ENCODE peak calls at places on chromosome 12, in five cellular contexts. X is psoas muscle, Z is GM23338, N is K562, T is cardiac fibroblast. U is an unnamed sample.

GRCh38 chr12:7439579-7440505 is 4.1 kb downstream of the CD163L1 start:
- DNase-seq in Z (peak), X (peak), T (peak), N (peak), U (peak)

GRCh38 chr12:117234441-117234840 is 44.2 kb upstream of the FBXO21 start:
- DNase-seq in T (no peak), N (no peak), Z (no peak), X (no peak), U (no peak)

GRCh38 chr12:58916891-58917570 is 3.3 kb downstream of the LRIG3 start:
- DNase-seq in Z (no peak), X (no peak), T (peak), N (no peak), U (peak)

GRCh38 chr12:68745376-68745903 is 536 bp upstream of the SLC35E3 start:
- DNase-seq in T (no peak), N (no peak), X (no peak), Z (no peak), U (no peak)

GRCh38 chr12:64006211-64006610 is 161.7 kb downstream of the SRGAP1 start:
- DNase-seq in T (peak), X (no peak), Z (no peak), N (no peak), U (peak)

GRCh38 chr12:52203126-52203921 is 11.5 kb upstream of the KRT80 start:
- DNase-seq in Z (no peak), X (peak), N (peak), T (peak), U (peak)

GRCh38 chr12:46964496-46965098 is 114.8 kb upstream of the PCED1B start:
- DNase-seq in T (peak), X (no peak), N (no peak), Z (peak), U (peak)

GRCh38 chr12:108495054-108495453 is 20.0 kb upstream of the FICD start:
- DNase-seq in T (peak), Z (peak), N (peak), X (no peak), U (peak)

GRCh38 chr12:78448692-78449091 is 415.9 kb upstream of the SYT1 start:
- DNase-seq in N (no peak), Z (no peak), X (no peak), T (no peak), U (no peak)

GRCh38 chr12:3185260-3185870 is 108.2 kb downstream of the TSPAN9 start:
- DNase-seq in T (no peak), X (peak), Z (no peak), N (no peak), U (no peak)

GRCh38 chr12:3658327-3659163 is 94.4 kb downstream of the CRACR2A start:
- DNase-seq in Z (peak), T (peak), X (no peak), N (peak), U (peak)

GRCh38 chr12:8038659-8039114 is 6.2 kb downstream of the FOXJ2 start:
- DNase-seq in N (peak), Z (peak), T (peak), X (peak), U (peak)

GRCh38 chr12:7411343-7411742 is 32.6 kb downstream of the CD163L1 start:
- DNase-seq in T (no peak), Z (peak), N (no peak), X (no peak), U (no peak)

GRCh38 chr12:104181313-104181712 is 34.3 kb upstream of the TXNRD1 start:
- DNase-seq in T (peak), X (no peak), N (no peak), Z (no peak), U (peak)

GRCh38 chr12:19614601-19615442 is 175.5 kb downstream of the AEBP2 start:
- DNase-seq in X (no peak), T (no peak), Z (no peak), N (no peak), U (no peak)

GRCh38 chr12:97921957-97922722 is 459.5 kb downstream of the RMST start:
- DNase-seq in N (no peak), Z (no peak), X (no peak), T (peak), U (peak)

GRCh38 chr12:41992029-41992428 is 152.6 kb downstream of the GXYLT1 start:
- DNase-seq in N (no peak), X (no peak), Z (no peak), T (no peak), U (no peak)

GRCh38 chr12:46160081-46160980 is 108.5 kb downstream of the SLC38A1 start:
- DNase-seq in Z (no peak), X (peak), N (no peak), T (peak), U (peak)

GRCh38 chr12:130728158-130729058 is 12.3 kb upstream of the RIMBP2 start:
- DNase-seq in N (no peak), X (no peak), Z (no peak), T (no peak), U (no peak)

GRCh38 chr12:22250762-22251161 is 83.7 kb downstream of the ST8SIA1 start:
- DNase-seq in X (no peak), Z (no peak), T (no peak), N (no peak), U (no peak)

GRCh38 chr12:75323663-75324062 is 6.5 kb downstream of the CAPS2 start:
- DNase-seq in Z (no peak), N (no peak), T (no peak), X (no peak), U (peak)

GRCh38 chr12:68877583-68877982 is 55.4 kb downstream of the CPM start:
- DNase-seq in N (no peak), Z (no peak), X (no peak), T (no peak), U (no peak)

GRCh38 chr12:57640156-57641042 is 7.4 kb upstream of the B4GALNT1 start:
- DNase-seq in T (no peak), Z (no peak), N (no peak), X (no peak), U (no peak)

GRCh38 chr12:20931894-20932293 is 121.4 kb downstream of the SLCO1B3 start:
- DNase-seq in T (no peak), N (no peak), X (no peak), Z (peak), U (no peak)

GRCh38 chr12:109464642-109465351 is 12.3 kb downstream of the KCTD10 start:
- DNase-seq in Z (no peak), T (peak), N (no peak), X (no peak), U (peak)

GRCh38 chr12:54370218-54370730 is 6.0 kb upstream of the GPR84 start:
- DNase-seq in X (peak), Z (peak), T (peak), N (peak), U (peak)

GRCh38 chr12:835754-836493 is 83.5 kb downstream of the WNK1 start:
- DNase-seq in Z (no peak), T (no peak), X (no peak), N (no peak), U (no peak)

GRCh38 chr12:58412466-58412865 is 471.1 kb downstream of the ATP23 start:
- DNase-seq in N (no peak), T (peak), X (no peak), Z (no peak), U (peak)

GRCh38 chr12:122437656-122438121 is 15.2 kb upstream of the CLIP1 start:
- DNase-seq in Z (no peak), T (peak), N (no peak), X (peak), U (peak)

GRCh38 chr12:130120012-130120805 is 42.1 kb upstream of the FZD10 start:
- DNase-seq in X (no peak), N (no peak), Z (no peak), T (no peak), U (no peak)

GRCh38 chr12:53743277-53744129 is 8.3 kb downstream of the CISTR start:
- DNase-seq in X (no peak), Z (peak), N (peak), T (peak), U (peak)

GRCh38 chr12:22656835-22657234 is 31.9 kb downstream of the ETNK1 start:
- DNase-seq in Z (no peak), N (no peak), X (no peak), T (no peak), U (no peak)

DNA sequence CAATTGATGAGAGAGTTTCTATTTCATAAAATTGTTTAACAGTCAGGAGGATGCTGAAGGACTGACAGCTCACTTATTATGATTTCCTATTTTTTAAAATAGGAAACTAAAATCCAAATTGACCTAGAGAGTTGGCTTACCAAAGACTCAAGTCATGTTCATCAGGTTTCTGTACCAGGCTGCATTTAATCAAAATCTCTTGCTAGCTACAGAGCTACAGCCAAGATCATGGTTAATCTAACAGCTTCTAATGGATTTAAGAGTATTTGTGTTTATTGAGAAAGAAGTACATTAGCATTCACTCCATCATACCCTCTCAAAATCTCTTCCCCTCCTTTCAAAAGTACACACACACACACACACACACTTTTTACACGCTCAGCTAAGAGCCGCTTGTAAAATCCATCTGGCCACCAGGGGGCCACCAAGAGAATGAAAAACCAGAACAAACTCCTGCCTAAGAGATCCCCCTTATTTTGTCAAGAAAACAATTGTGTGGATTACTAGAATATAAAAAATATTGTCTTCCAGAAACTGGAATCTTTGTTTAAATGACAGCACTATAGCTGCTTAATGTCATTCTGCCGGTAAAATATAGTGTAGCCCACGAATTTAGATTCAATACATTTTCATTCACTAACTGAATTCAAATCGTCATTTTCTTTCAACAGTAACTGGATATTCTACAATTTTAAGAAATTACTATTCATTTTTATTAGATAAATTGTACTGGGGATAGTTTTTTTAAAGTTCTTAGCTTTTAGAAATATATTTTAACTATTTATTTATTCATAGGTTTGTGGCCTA is 334.0 kb downstream of the BTG1 start:
- DNase-seq in N (peak), Z (peak), X (peak), T (peak), U (peak)
- TF ChIP-seq CTCF in N (peak), Z (peak), X (peak), T (peak), U (peak)

GRCh38 chr12:106310687-106311086 is 8.2 kb downstream of the TCP11L2 start:
- DNase-seq in Z (no peak), N (no peak), T (no peak), X (no peak), U (no peak)
- H3K4me3 ChIP-seq in Z (no peak), N (no peak), T (no peak), X (no peak), U (no peak)

GRCh38 chr12:114123108-114123507 is 157.0 kb upstream of the RBM19 start:
- DNase-seq in X (no peak), Z (peak), N (no peak), T (no peak), U (no peak)
- TF ChIP-seq CTCF in X (no peak), Z (no peak), N (no peak), T (no peak), U (no peak)

GRCh38 chr12:114681149-114681849 is 2.7 kb downstream of the TBX3 start:
- DNase-seq in X (peak), Z (no peak), N (no peak), T (peak), U (peak)

GRCh38 chr12:114679452-114679875 is 4.5 kb downstream of the TBX3 start:
- DNase-seq in N (no peak), X (no peak), Z (peak), T (no peak), U (no peak)

GRCh38 chr12:114678718-114679117 is 5.3 kb downstream of the TBX3 start:
- DNase-seq in T (no peak), Z (peak), X (no peak), N (no peak), U (no peak)

GRCh38 chr12:114680498-114681148 is 3.4 kb downstream of the TBX3 start:
- DNase-seq in N (no peak), T (no peak), X (no peak), Z (no peak), U (no peak)

GRCh38 chr12:114679942-114680341 is 4.0 kb downstream of the TBX3 start:
- DNase-seq in T (no peak), Z (no peak), N (no peak), X (no peak), U (no peak)
- H3K4me3 ChIP-seq in T (peak), Z (peak), N (no peak), X (peak), U (peak)

DNA sequence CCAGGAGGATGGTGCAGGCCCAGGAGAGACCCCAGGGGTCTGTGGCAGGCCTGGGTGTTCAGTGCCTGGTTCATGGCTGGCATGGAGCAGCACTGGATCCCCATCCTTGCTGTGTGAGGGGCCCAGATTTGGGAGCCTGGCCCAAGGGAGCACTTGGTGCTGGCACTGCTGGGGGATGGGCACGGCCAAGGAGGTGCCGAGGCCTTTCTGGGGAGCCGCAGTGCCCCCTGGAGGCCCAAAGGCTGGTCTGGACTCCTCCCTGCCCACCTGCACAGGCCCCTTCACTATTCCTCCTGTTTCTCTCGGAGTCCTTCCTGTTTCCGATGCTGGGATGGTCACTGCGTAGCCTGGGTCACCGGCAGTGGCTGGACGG is 48.6 kb downstream of the LRCOL1 start:
- DNase-seq in Z (peak), T (no peak), N (peak), X (no peak), U (no peak)
- TF ChIP-seq CTCF in Z (peak), T (peak), N (peak), X (peak), U (peak)

GRCh38 chr12:110725267-110725666 is 17.4 kb downstream of the PPP1CC start:
- DNase-seq in X (no peak), T (no peak), Z (no peak), N (no peak), U (no peak)
- H3K4me3 ChIP-seq in X (no peak), T (no peak), Z (no peak), N (no peak), U (no peak)

U was measured in fibroblast of pulmonary artery.